ENCODE peak calls at places on chromosome 10, in seven cellular contexts. U, X, H, E, Y, I and F are unnamed samples.

GRCh38 chr10:73908853-73909611 is 1.9 kb upstream of the PLAU start:
- DNase-seq in X (peak; percentile 100), H (peak; percentile 85), U (no peak), Y (peak; percentile 65), E (peak; percentile 99), I (peak; percentile 21), F (peak; percentile 98)

GRCh38 chr10:115141254-115141653 is 48.1 kb downstream of the ATRNL1 start:
- DNase-seq in X (no peak), U (no peak), E (peak; percentile 28), Y (no peak), H (peak; percentile 20), I (no peak), F (peak; percentile 26)

GRCh38 chr10:97701438-97702064 is 12.0 kb upstream of the MARVELD1 start:
- DNase-seq in E (peak; percentile 82), U (no peak), I (peak; percentile 52), H (peak; percentile 78), X (peak; percentile 76), Y (no peak), F (peak; percentile 81)

GRCh38 chr10:44339218-44339617 is 45.7 kb downstream of the CXCL12 start:
- DNase-seq in H (no peak), U (no peak), X (peak; percentile 27), I (no peak), Y (no peak), E (no peak), F (peak; percentile 14)

GRCh38 chr10:114967071-114967470 is 29.1 kb downstream of the TRUB1 start:
- DNase-seq in E (peak; percentile 77), H (no peak), I (no peak), U (no peak), X (no peak), Y (no peak), F (no peak)

GRCh38 chr10:18178862-18179483 is 38.7 kb downstream of the CACNB2 start:
- DNase-seq in X (peak; percentile 26), U (no peak), H (no peak), I (no peak), Y (no peak), E (no peak), F (no peak)

GRCh38 chr10:50360486-50360885 is 109.2 kb upstream of the ASAH2 start:
- DNase-seq in I (no peak), Y (no peak), H (no peak), E (peak; percentile 55), U (no peak), X (no peak), F (no peak)

GRCh38 chr10:110007171-110007700 is 548 bp upstream of the ADD3 start:
- DNase-seq in Y (no peak), U (no peak), H (peak; percentile 28), I (no peak), E (peak; percentile 64), X (no peak), F (no peak)

GRCh38 chr10:129586897-129587443 is 119.9 kb downstream of the MGMT start:
- DNase-seq in Y (no peak), H (no peak), I (no peak), E (peak; percentile 6), U (no peak), X (peak; percentile 2), F (peak; percentile 15)

GRCh38 chr10:6729071-6729773 is 149.1 kb upstream of the PRKCQ start:
- DNase-seq in Y (no peak), X (peak; percentile 62), I (no peak), U (no peak), E (peak; percentile 28), H (peak; percentile 72), F (no peak)

GRCh38 chr10:93751832-93752231 is 5.9 kb upstream of the LGI1 start:
- DNase-seq in I (no peak), E (peak; percentile 32), X (peak; percentile 22), Y (no peak), H (peak; percentile 65), U (no peak), F (peak; percentile 24)

GRCh38 chr10:61063035-61063434 is 119.0 kb upstream of the RHOBTB1 start:
- DNase-seq in H (no peak), E (peak; percentile 62), Y (no peak), I (no peak), X (peak; percentile 37), U (no peak), F (no peak)

GRCh38 chr10:62062752-62063512 is 161.4 kb downstream of the ARID5B start:
- DNase-seq in Y (no peak), H (no peak), X (no peak), U (no peak), E (no peak), I (no peak), F (no peak)

GRCh38 chr10:1546431-1547110 is 190.8 kb downstream of the ADARB2 start:
- DNase-seq in H (no peak), Y (no peak), U (no peak), I (no peak), X (no peak), E (no peak), F (no peak)

GRCh38 chr10:110076559-110077318 is 69.0 kb downstream of the ADD3 start:
- DNase-seq in X (peak; percentile 65), H (peak; percentile 57), E (peak; percentile 97), Y (no peak), U (no peak), I (peak; percentile 31), F (peak; percentile 99)

GRCh38 chr10:4721994-4722753 is 103.8 kb upstream of the AKR1E2 start:
- DNase-seq in H (no peak), X (peak; percentile 64), U (no peak), E (peak; percentile 85), I (no peak), Y (no peak), F (no peak)

GRCh38 chr10:117936136-117936535 is 110.6 kb downstream of the RAB11FIP2 start:
- DNase-seq in Y (peak; percentile 65), U (no peak), E (peak; percentile 35), X (no peak), I (no peak), H (no peak), F (peak; percentile 34)

GRCh38 chr10:7773845-7774801 is 13.7 kb downstream of the KIN start:
- DNase-seq in H (no peak), I (no peak), Y (peak; percentile 64), E (no peak), X (peak; percentile 52), U (peak; percentile 73), F (no peak)

GRCh38 chr10:120588311-120588710 is 131.3 kb downstream of the PLPP4 start:
- DNase-seq in E (no peak), Y (no peak), X (no peak), H (no peak), I (no peak), U (no peak), F (no peak)

DNA sequence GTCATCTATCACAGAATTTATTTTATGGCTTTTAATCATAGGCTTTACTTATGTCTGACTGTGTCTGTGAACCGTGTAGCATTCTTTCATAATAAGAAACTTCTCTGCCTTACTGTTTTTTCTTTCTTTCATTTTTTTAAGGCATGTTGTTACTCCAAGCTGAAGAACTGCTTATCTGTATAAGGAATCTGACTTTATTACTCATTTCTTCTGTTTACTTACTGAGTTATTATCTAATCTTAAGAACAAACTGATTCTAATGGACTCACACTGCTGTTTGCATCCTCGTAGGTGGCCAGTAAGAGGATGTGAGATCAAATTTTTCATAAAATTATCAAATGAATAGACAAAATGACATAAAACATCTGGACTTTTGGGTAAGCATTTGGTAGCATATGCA is 54.7 kb upstream of the DNAJC1 start:
- DNase-seq in Y (no peak), E (no peak), I (no peak), X (peak; percentile 47), U (no peak), H (no peak), F (no peak)
- TF ChIP-seq CTCF in Y (no peak), E (no peak), I (no peak), X (no peak), U (no peak), H (no peak), F (no peak)

GRCh38 chr10:132252412-132252811 is 55.3 kb downstream of the STK32C start:
- DNase-seq in Y (no peak), X (no peak), E (no peak), U (no peak), H (no peak), I (no peak), F (no peak)
- TF ChIP-seq CTCF in Y (no peak), X (no peak), E (no peak), U (no peak), H (no peak), I (no peak), F (peak; percentile 5)

GRCh38 chr10:124064676-124065075 is 28.7 kb downstream of the CHST15 start:
- DNase-seq in Y (no peak), U (no peak), I (no peak), X (no peak), H (no peak), E (no peak), F (peak; percentile 59)
- TF ChIP-seq CTCF in Y (no peak), U (no peak), I (no peak), X (no peak), H (no peak), E (no peak), F (no peak)

GRCh38 chr10:75402486-75403143 is 1.1 kb upstream of the ZNF503 start:
- DNase-seq in E (no peak), X (peak; percentile 91), I (no peak), H (no peak), U (peak; percentile 74), Y (peak; percentile 63), F (peak; percentile 69)

GRCh38 chr10:75403144-75404022 is 1.8 kb upstream of the ZNF503 start:
- DNase-seq in X (peak; percentile 65), U (peak; percentile 66), H (no peak), E (peak; percentile 21), Y (peak; percentile 69), I (no peak), F (peak; percentile 48)

GRCh38 chr10:75400163-75400768 is 1.3 kb downstream of the ZNF503 start:
- DNase-seq in I (no peak), Y (peak; percentile 68), E (peak; percentile 38), X (no peak), H (no peak), U (no peak), F (no peak)

GRCh38 chr10:75400769-75401568 is 595 bp downstream of the ZNF503 start:
- DNase-seq in Y (peak; percentile 78), U (peak; percentile 80), H (peak; percentile 58), X (peak; percentile 48), E (peak; percentile 67), I (no peak), F (peak; percentile 81)

DNA sequence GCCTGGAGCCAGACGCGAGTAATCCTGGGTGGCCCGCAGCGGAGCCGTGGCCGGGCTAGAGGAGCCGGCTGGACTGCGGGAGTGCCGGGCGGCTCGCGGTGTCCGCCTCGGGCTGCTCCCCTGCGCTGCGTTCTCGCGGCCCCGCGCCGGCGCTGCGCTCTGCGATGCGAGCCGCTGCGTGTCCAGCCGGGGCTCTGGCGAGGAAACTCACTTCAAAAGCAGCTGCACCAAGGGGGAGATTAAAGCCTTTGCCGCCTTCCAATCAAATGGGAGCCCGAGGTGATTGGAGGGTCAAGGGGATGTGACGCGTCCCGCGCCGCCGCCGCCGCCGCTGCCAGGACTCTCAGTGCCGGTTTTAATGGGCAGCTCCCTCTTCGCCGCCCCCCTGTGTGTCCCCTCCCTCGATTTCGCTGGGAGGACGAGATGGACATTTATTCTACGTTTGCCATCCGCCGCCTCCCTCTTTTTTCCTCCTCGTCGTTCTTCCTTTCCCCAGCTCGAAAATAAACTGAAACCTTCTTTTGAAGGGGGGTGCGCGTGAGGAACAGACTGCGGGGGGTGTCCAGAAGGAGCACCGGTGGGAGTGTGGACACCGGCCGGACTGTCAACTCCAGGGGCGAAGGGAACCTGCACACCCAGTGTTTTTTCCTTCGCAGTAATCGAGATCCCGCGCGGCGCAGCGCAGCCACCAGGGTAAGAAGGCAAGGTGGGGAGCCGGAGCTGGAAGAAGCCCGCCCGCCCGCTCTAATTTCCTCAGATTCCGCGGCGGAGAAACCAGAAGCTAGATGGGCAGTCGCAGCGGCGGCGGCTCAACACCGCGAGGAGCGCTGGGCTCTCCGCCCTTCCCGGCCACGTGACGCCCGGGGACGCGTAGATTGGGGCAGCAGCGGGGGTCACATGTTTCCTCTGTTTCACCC is at the start of gene ZNF503:
- DNase-seq in U (peak; percentile 95), H (peak; percentile 97), I (no peak), X (peak; percentile 100), Y (peak; percentile 97), E (peak; percentile 97), F (peak; percentile 99)
- TF ChIP-seq CTCF in U (no peak), H (no peak), I (no peak), X (peak; percentile 24), Y (peak; percentile 8), E (peak; percentile 38), F (no peak)